ENCODE peak calls at places on chromosome 22, in four cellular contexts. O is pancreas, T is cardiac muscle cell, D is IMR-90. W is an unnamed sample.
A peak's percentile ranks its signal among the peaks of the same experiment; 100 is the strongest.

GRCh38 chr22:20956258-20957117 is 10.6 kb upstream of the AIFM3 start:
- DNase-seq in O (peak; percentile 53), T (no peak), D (peak; percentile 25), W (peak; percentile 89)

GRCh38 chr22:18156878-18157713 is 7.1 kb downstream of the USP18 start:
- DNase-seq in O (peak; percentile 26), T (peak; percentile 85), D (peak; percentile 99), W (peak; percentile 74)

GRCh38 chr22:46673205-46673604 is 53.0 kb downstream of the GRAMD4 start:
- DNase-seq in O (no peak), T (no peak), D (no peak), W (no peak)

GRCh38 chr22:31048570-31048969 is 32.5 kb upstream of the SMTN start:
- DNase-seq in O (no peak), T (no peak), D (no peak), W (no peak)

GRCh38 chr22:43844560-43845545 is 17.5 kb downstream of the SULT4A1 start:
- DNase-seq in O (no peak), T (no peak), D (no peak), W (no peak)

GRCh38 chr22:32949719-32950118 is 108.5 kb downstream of the SYN3 start:
- DNase-seq in O (no peak), T (peak; percentile 72), D (no peak), W (no peak)

GRCh38 chr22:33923660-33924246 is 3.5 kb upstream of the LARGE1 start:
- DNase-seq in O (peak; percentile 67), T (peak; percentile 90), D (peak; percentile 74), W (peak; percentile 82)

GRCh38 chr22:43529954-43530863 is 118.4 kb downstream of the MPPED1 start:
- DNase-seq in O (no peak), T (no peak), D (no peak), W (no peak)

GRCh38 chr22:39311592-39312400 is 7.6 kb downstream of the RPL3 start:
- DNase-seq in O (peak; percentile 43), T (no peak), D (no peak), W (no peak)

GRCh38 chr22:25120093-25120561 is 79.5 kb upstream of the CRYBB3 start:
- DNase-seq in O (peak; percentile 74), T (no peak), D (no peak), W (peak; percentile 77)

GRCh38 chr22:30694171-30694637 is 470 bp upstream of the OSBP2 start:
- DNase-seq in O (peak; percentile 79), T (peak; percentile 70), D (peak; percentile 35), W (peak; percentile 75)

GRCh38 chr22:50530857-50531545 is 1.2 kb upstream of the TYMP start:
- DNase-seq in O (peak; percentile 70), T (peak; percentile 74), D (peak; percentile 63), W (peak; percentile 90)

GRCh38 chr22:46825145-46825544 is 62.7 kb downstream of the TBC1D22A start:
- DNase-seq in O (no peak), T (no peak), D (no peak), W (no peak)

GRCh38 chr22:41966607-41967240 is 2.5 kb upstream of the SEPTIN3 start:
- DNase-seq in O (no peak), T (peak; percentile 25), D (peak; percentile 88), W (peak; percentile 49)

GRCh38 chr22:50175921-50176849 is 5.7 kb downstream of the PANX2 start:
- DNase-seq in O (no peak), T (peak; percentile 69), D (no peak), W (no peak)

GRCh38 chr22:24134090-24134846 is 47.0 kb upstream of the SUSD2 start:
- DNase-seq in O (no peak), T (peak; percentile 34), D (no peak), W (no peak)

GRCh38 chr22:21726650-21727049 is 8.9 kb downstream of the YPEL1 start:
- DNase-seq in O (peak; percentile 30), T (peak; percentile 40), D (no peak), W (no peak)

GRCh38 chr22:27978317-27978716 is 59.3 kb upstream of the PITPNB start:
- DNase-seq in O (no peak), T (no peak), D (no peak), W (no peak)

GRCh38 chr22:23270212-23270733 is 90.0 kb downstream of the BCR start:
- DNase-seq in O (no peak), T (no peak), D (peak; percentile 7), W (no peak)

GRCh38 chr22:47021371-47022074 is 259.1 kb downstream of the TBC1D22A start:
- DNase-seq in O (no peak), T (no peak), D (no peak), W (no peak)

GRCh38 chr22:36387664-36387913 is 178 bp downstream of the MYH9 start:
- DNase-seq in O (no peak), T (no peak), D (no peak), W (no peak)

GRCh38 chr22:36386351-36386899 is 1.3 kb downstream of the MYH9 start:
- DNase-seq in O (no peak), T (no peak), D (no peak), W (peak; percentile 71)

GRCh38 chr22:36386900-36387663 is 685 bp downstream of the MYH9 start:
- DNase-seq in O (peak; percentile 74), T (no peak), D (no peak), W (peak; percentile 78)

GRCh38 chr22:36385491-36386350 is 2.0 kb downstream of the MYH9 start:
- DNase-seq in O (peak; percentile 92), T (no peak), D (no peak), W (peak; percentile 58)

DNA sequence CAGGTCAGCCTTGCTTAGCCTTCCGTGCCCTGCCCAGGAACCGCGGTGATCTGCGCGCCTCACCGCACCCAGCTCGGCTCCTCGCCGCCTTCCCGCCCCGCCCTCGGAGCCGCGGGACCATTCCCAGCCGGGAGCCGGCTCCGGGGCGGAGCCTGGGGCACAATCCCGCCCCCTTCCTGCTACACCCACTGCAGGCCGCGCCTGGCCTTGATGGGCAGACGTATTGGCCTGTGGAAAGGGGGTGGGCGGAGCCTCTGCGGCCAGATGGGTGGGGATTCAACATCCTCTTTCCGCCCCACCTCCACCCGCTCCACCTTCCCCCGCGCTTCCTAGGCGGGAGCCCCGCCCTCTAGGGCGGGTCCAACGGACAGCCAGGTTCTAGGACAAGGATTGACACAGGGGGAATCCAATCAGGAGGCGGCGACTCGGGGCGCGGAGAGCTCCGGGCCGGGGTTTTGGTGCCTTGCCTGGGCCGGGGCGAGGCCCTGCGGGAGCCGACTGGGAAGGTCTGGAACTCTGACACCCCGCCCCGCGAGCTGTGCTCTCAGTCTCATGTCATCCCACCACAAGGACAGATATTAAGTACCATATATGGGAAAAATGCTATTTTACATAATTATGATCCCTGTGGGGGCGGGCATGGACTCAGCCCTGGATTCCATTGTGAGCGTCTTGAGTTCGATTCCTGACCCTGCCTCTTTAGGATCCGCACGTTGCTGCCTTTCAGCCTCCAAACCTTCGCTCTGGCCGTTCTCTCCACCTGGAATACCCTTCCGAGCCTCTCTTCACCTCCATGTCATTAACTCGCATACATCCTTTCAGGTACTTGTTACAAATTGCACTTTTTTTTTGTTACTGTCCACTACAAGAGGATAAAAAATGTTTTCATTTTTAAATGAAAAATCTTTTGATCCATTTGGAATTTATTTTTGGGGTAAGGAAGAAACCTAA is at the start of gene MYH9:
- DNase-seq in O (peak; percentile 100), T (peak; percentile 100), D (peak; percentile 100), W (peak; percentile 100)
- TF ChIP-seq CTCF in O (no peak), T (no peak), D (no peak), W (no peak)

GRCh38 chr22:19941365-19942070 is at the start of the genes COMT and TXNRD2:
- DNase-seq in O (peak; percentile 67), T (peak; percentile 65), D (peak; percentile 57), W (peak; percentile 74)
- H3K4me1 ChIP-seq in O (peaks cover 13% of the 10 kb centered on the region), T (peaks cover 7% of the 10 kb centered on the region), D (peaks cover 24% of the 10 kb centered on the region), W (no peaks in the 10 kb centered on the region)

GRCh38 chr22:48894064-48894671 is 933.5 kb downstream of the BRD1 start:
- DNase-seq in O (no peak), T (no peak), D (no peak), W (peak; percentile 10)
- TF ChIP-seq CTCF in O (no peak), T (no peak), D (no peak), W (no peak)

GRCh38 chr22:45318558-45319318 is 9.0 kb downstream of the FAM118A start:
- DNase-seq in O (no peak), T (no peak), D (peak; percentile 70), W (no peak)

GRCh38 chr22:45316796-45317526 is 7.2 kb downstream of the FAM118A start:
- DNase-seq in O (no peak), T (no peak), D (no peak), W (no peak)

GRCh38 chr22:45318168-45318557 is 8.4 kb downstream of the FAM118A start:
- DNase-seq in O (peak; percentile 31), T (peak; percentile 44), D (peak; percentile 97), W (peak; percentile 73)

GRCh38 chr22:45319319-45319675 is 9.6 kb downstream of the FAM118A start:
- DNase-seq in O (no peak), T (no peak), D (peak; percentile 77), W (no peak)

GRCh38 chr22:45317551-45318167 is 7.9 kb downstream of the FAM118A start:
- DNase-seq in O (no peak), T (no peak), D (peak; percentile 37), W (peak; percentile 75)
- H3K4me1 ChIP-seq in O (no peaks in the 10 kb centered on the region), T (peaks cover 57% of the 10 kb centered on the region), D (peaks cover 22% of the 10 kb centered on the region), W (peaks cover 4% of the 10 kb centered on the region)

GRCh38 chr22:37259540-37260029 is 15.5 kb upstream of the RAC2 start:
- DNase-seq in O (no peak), T (peak; percentile 68), D (peak; percentile 61), W (no peak)
- TF ChIP-seq CTCF in O (no peak), T (peak; percentile 80), D (peak; percentile 73), W (no peak)